ENCODE peak calls at places on chromosomes 3 and 15, in four cellular contexts. T, L, W and S are unnamed samples. For H3K36me3 and H3K4me1, the result is how much of the 10 kb centered on the place peaks cover.

GRCh38 chr15:63155486-63155885 is 1.8 kb downstream of the RPS27L start:
- DNase-seq in T (no peak), L (no peak), W (no peak), S (no peak)

GRCh38 chr3:69012111-69012835 is 1.2 kb downstream of the EOGT start:
- DNase-seq in T (peak), L (no peak), W (peak), S (no peak)

GRCh38 chr3:193775421-193776077 is 182.5 kb downstream of the OPA1 start:
- DNase-seq in T (no peak), L (no peak), W (peak), S (no peak)

GRCh38 chr3:46848271-46849097 is 14.8 kb downstream of the MYL3 start:
- DNase-seq in T (peak), L (peak), W (peak), S (peak)

GRCh38 chr3:46200211-46200610 is 7.9 kb downstream of the CCR1 start:
- DNase-seq in T (no peak), L (no peak), W (no peak), S (no peak)

GRCh38 chr15:26771917-26772587 is 814 bp downstream of the GABRB3 start:
- DNase-seq in T (peak), L (no peak), W (no peak), S (no peak)

GRCh38 chr3:43286115-43286885 is at the start of gene SNRK:
- DNase-seq in T (peak), L (peak), W (peak), S (peak)

GRCh38 chr15:25931846-25932245 is 68.7 kb upstream of the ATP10A start:
- DNase-seq in T (no peak), L (no peak), W (no peak), S (no peak)

GRCh38 chr3:126980266-126980811 is 2.6 kb upstream of the PLXNA1 start:
- DNase-seq in T (no peak), L (no peak), W (no peak), S (no peak)

GRCh38 chr15:96272427-96272826 is 58.1 kb upstream of the NR2F2 start:
- DNase-seq in T (no peak), L (no peak), W (no peak), S (no peak)

GRCh38 chr3:152104847-152105415 is 163.8 kb upstream of the MBNL1 start:
- DNase-seq in T (no peak), L (no peak), W (no peak), S (no peak)

GRCh38 chr3:142888099-142888483 is 792 bp downstream of the PCOLCE2 start:
- DNase-seq in T (no peak), L (peak), W (no peak), S (no peak)

GRCh38 chr3:170690133-170690981 is 104.5 kb upstream of the SLC7A14 start:
- DNase-seq in T (peak), L (peak), W (peak), S (peak)

GRCh38 chr15:58442122-58442521 is 10.3 kb downstream of the LIPC start:
- DNase-seq in T (no peak), L (peak), W (no peak), S (no peak)

GRCh38 chr15:27059610-27060202 is 88.7 kb downstream of the GABRG3 start:
- DNase-seq in T (peak), L (peak), W (peak), S (peak)

GRCh38 chr3:28207000-28207733 is 34.3 kb upstream of the CMC1 start:
- DNase-seq in T (no peak), L (peak), W (no peak), S (no peak)

DNA sequence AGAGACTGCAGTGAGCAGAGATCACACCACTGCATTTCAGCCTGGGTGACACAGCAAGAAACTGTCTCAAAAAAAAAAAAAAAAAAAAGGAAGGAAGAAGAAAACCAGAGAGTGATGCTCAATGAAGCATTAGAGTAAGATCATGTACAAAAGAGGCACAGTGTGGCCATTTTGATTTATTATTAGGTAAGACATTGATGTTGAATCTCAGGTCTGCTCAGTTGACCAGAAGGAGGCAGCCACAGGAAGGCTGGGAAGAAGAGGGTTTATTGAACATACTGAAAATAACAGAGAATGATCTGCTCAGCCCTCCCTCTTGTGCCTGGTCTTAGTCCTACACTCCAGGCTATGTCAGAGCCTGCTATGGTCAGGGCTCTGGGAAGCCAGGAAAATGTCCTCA is 15.6 kb downstream of the LRRK1 start:
- DNase-seq in T (no peak), L (peak), W (no peak), S (no peak)
- H3K36me3 ChIP-seq in T (under half), L (under half), W (under half), S (under half)

GRCh38 chr15:75649045-75649761 is 1.5 kb downstream of the SNX33 start:
- DNase-seq in T (no peak), L (no peak), W (no peak), S (no peak)
- H3K4me1 ChIP-seq in T (under half), L (half or more), W (under half), S (under half)

GRCh38 chr15:39140060-39140604 is 440.7 kb upstream of the THBS1 start:
- DNase-seq in T (peak), L (peak), W (no peak), S (no peak)
- H3K9ac ChIP-seq in T (no peak), L (no peak), W (no peak), S (no peak)

GRCh38 chr15:48733615-48734014 is 77.3 kb downstream of the CEP152 start:
- DNase-seq in T (no peak), L (no peak), W (no peak), S (no peak)
- H3K36me3 ChIP-seq in T (under half), L (under half), W (under half), S (under half)

DNA sequence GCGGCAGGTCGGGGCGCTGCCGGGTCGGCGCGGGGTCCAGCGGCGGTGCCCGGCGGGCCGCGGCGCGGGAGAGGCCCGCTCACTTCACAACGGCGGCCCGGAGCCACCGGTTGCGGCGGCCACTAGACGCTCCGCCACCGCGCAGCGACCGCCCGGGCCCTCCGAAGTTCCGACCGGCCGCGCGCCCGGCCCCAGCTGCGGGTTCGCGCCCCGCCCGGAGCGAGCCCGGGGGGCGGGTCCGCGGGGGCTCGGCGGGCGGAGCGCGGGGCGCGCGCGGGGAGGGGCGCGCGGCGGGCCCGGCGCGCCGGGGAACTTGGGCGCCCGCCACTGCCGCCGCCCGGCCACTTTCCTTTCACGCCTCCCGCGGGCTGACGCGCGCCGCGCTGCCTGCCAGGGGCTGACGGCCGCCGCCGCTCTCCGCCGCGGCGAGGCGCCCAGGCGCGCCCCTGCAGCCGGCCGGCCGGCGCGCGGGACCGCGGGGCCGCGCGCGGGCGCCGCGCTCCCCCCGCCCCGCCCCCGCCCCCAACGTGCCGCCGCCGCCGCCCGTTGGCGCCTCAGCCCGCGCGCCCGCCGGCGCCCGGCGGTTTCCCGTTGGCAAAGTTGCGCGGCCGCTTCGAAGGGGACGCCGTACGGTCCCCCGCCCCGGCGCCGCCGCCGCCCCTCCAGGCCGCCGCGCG is 628 bp downstream of the SFMBT1 start:
- DNase-seq in T (peak), L (peak), W (no peak), S (peak)
- H3K4me1 ChIP-seq in T (under half), L (under half), W (under half), S (under half)

DNA sequence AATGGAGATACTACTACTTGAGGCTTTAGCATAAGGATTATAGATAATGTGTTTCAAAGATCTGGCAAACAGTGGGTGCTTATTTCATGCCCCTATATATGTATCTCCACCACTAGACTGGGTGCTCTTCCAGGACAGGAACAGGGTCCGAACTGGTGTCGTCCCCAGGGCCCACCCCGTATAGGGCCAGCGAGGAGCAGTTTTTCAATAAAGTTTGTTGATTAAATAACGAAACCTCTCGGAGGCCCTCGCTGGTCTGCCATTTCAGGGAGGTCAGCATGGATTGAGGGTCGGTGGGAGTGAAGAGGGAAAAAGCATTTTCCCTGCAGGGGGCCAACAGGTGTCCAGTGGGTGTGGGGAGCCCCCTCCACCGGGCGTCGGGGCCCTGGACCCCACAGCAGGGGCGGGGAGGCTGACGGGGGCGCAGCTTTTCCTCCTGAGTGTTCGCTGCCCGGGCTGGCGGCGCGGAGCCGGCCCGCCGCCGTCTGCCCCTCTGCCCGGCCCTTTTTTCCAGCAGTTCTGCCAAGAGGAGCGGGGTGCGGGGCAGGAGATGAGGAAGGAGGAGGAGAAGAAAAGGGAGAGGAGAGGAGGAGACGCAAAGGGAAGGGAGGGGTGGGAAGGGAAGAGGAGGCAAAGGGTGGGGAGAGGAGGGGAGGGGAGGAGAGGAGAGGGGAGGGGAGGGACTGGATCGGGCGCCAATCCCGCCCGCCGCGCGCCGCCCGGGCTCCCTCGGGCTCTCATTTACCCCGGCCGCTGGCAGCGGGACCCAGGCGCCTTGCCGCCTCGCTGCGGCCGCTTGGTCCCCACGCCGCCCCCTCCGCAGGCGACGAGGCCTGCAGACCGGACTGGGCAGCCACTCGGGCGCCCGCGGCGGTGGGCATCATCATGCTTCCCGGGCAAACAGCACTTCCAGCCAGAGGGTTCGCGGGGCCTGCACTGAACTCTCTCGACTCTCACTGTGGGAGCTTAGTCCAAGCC is 66.3 kb downstream of the ISG20 start:
- DNase-seq in T (peak), L (no peak), W (peak), S (no peak)
- H3K9ac ChIP-seq in T (peak), L (no peak), W (no peak), S (no peak)

GRCh38 chr3:16280671-16281070 is 15.7 kb downstream of the OXNAD1 start:
- DNase-seq in T (no peak), L (no peak), W (no peak), S (no peak)
- H3K36me3 ChIP-seq in T (under half), L (under half), W (under half), S (half or more)

GRCh38 chr3:58531956-58532355 is 5.0 kb downstream of the ACOX2 start:
- DNase-seq in T (no peak), L (peak), W (no peak), S (no peak)

GRCh38 chr3:58531555-58531954 is 5.4 kb downstream of the ACOX2 start:
- DNase-seq in T (no peak), L (no peak), W (no peak), S (no peak)

GRCh38 chr3:58534592-58535494 is 2.1 kb downstream of the ACOX2 start:
- DNase-seq in T (no peak), L (no peak), W (no peak), S (no peak)

GRCh38 chr3:58530354-58530865 is 6.6 kb downstream of the ACOX2 start:
- DNase-seq in T (no peak), L (no peak), W (no peak), S (no peak)

DNA sequence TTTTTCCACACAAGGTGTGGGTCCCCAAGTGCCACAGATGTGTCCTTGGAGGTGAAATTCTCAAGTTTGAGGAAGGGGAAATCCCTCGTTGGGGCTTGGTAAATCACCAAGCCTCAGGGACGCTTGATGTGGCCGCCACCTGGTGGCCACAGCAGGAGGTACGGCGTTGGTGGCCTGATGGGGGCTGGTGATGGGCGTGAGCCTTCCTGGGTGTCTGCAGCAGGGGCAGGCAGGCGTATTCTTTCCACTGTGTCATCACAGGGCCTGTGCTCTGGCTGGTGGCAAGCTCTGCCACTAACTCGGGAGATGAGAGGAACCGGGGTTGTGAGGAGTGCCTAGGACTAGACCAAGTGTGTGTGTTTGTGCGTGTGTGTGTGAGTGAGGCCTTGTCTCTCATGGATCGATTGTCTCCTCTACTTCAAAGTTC is 4.2 kb downstream of the ACOX2 start:
- DNase-seq in T (peak), L (peak), W (peak), S (peak)
- H3K4me1 ChIP-seq in T (under half), L (under half), W (under half), S (under half)